ENCODE peak calls at places on chromosomes 11 and 22, in eight cellular contexts. V is body of pancreas, W is ovary, A is A549, C is esophagus muscularis mucosa, N is testis, L is sigmoid colon, Q is suprapubic skin. P is an unnamed sample.

GRCh38 chr22:46267431-46268279 is at the start of gene TTC38:
- DNase-seq in N (peak), Q (peak), L (peak), C (peak), W (peak), V (peak), A (peak), P (peak)

GRCh38 chr11:111300569-111300968 is 2.2 kb downstream of the POU2AF3 start:
- DNase-seq in N (no peak), L (no peak), Q (no peak), C (peak), A (no peak), V (no peak), W (no peak), P (no peak)

GRCh38 chr11:19253817-19254216 is 13.1 kb upstream of the E2F8 start:
- DNase-seq in V (no peak), N (no peak), Q (no peak), A (no peak), W (no peak), C (peak), L (no peak), P (no peak)

GRCh38 chr22:20553947-20554741 is 46.7 kb downstream of the MED15 start:
- DNase-seq in L (peak), W (no peak), A (no peak), V (no peak), N (no peak), Q (no peak), C (no peak), P (no peak)

GRCh38 chr11:77118971-77119370 is 9.1 kb upstream of the MYO7A start:
- DNase-seq in N (no peak), V (no peak), Q (no peak), W (no peak), A (no peak), L (no peak), C (no peak), P (no peak)

GRCh38 chr11:14445542-14446530 is 53.8 kb downstream of the COPB1 start:
- DNase-seq in N (no peak), W (no peak), A (no peak), Q (no peak), L (no peak), C (no peak), V (no peak), P (no peak)

GRCh38 chr11:105861225-105861624 is 160.8 kb downstream of the MSANTD4 start:
- DNase-seq in V (no peak), L (no peak), W (no peak), A (no peak), C (no peak), Q (no peak), N (no peak), P (no peak)

GRCh38 chr22:49180683-49181024 is 647.0 kb downstream of the BRD1 start:
- DNase-seq in C (no peak), V (no peak), A (no peak), W (no peak), N (no peak), L (no peak), Q (no peak), P (no peak)

GRCh38 chr11:363948-364761 is 5.1 kb upstream of the B4GALNT4 start:
- DNase-seq in L (peak), C (no peak), Q (peak), W (no peak), N (no peak), A (peak), V (peak), P (peak)

GRCh38 chr11:79441159-79441875 is 487 bp upstream of the TENM4 start:
- DNase-seq in V (no peak), A (no peak), W (peak), L (no peak), C (no peak), Q (no peak), N (no peak), P (no peak)

GRCh38 chr11:43738600-43739409 is 58.3 kb downstream of the HSD17B12 start:
- DNase-seq in L (no peak), W (no peak), V (peak), Q (no peak), A (no peak), N (no peak), C (no peak), P (no peak)

GRCh38 chr11:134019500-134019899 is 49.4 kb upstream of the JAM3 start:
- DNase-seq in A (no peak), V (no peak), C (no peak), L (no peak), N (no peak), Q (no peak), W (no peak), P (no peak)

GRCh38 chr11:56883590-56883989 is 105.1 kb upstream of the OR5AK2 start:
- DNase-seq in C (no peak), V (no peak), L (no peak), N (no peak), A (no peak), W (no peak), Q (no peak), P (no peak)

GRCh38 chr11:78318733-78319132 is 98.9 kb downstream of the GAB2 start:
- DNase-seq in Q (no peak), C (no peak), N (no peak), A (no peak), V (no peak), W (no peak), L (no peak), P (no peak)

GRCh38 chr22:49321477-49322055 is 506.1 kb downstream of the BRD1 start:
- DNase-seq in L (no peak), Q (no peak), C (peak), A (no peak), W (no peak), V (no peak), N (peak), P (no peak)

GRCh38 chr22:46239261-46240048 is 10.6 kb downstream of the CDPF1 start:
- DNase-seq in L (no peak), C (no peak), Q (no peak), N (no peak), W (no peak), V (no peak), A (no peak), P (no peak)

GRCh38 chr22:45881524-45881875 is 95.5 kb downstream of the WNT7B start:
- DNase-seq in L (peak), W (no peak), C (no peak), N (no peak), Q (no peak), A (no peak), V (no peak), P (no peak)

GRCh38 chr22:27978317-27978716 is 59.3 kb upstream of the PITPNB start:
- DNase-seq in W (no peak), N (no peak), A (no peak), C (peak), Q (no peak), L (no peak), V (no peak), P (no peak)

GRCh38 chr11:110712643-110713468 is 619 bp upstream of the ARHGAP20 start:
- DNase-seq in C (no peak), W (no peak), V (peak), L (peak), N (peak), A (no peak), Q (no peak), P (no peak)

GRCh38 chr11:45022294-45023064 is 71.8 kb upstream of the TP53I11 start:
- DNase-seq in W (no peak), V (no peak), N (no peak), A (no peak), C (no peak), Q (no peak), L (no peak), P (peak)
- TF ChIP-seq POLR2A in W (no peak), V (no peak), N (no peak), A (no peak), C (no peak), Q (no peak), L (no peak), P (no peak)

DNA sequence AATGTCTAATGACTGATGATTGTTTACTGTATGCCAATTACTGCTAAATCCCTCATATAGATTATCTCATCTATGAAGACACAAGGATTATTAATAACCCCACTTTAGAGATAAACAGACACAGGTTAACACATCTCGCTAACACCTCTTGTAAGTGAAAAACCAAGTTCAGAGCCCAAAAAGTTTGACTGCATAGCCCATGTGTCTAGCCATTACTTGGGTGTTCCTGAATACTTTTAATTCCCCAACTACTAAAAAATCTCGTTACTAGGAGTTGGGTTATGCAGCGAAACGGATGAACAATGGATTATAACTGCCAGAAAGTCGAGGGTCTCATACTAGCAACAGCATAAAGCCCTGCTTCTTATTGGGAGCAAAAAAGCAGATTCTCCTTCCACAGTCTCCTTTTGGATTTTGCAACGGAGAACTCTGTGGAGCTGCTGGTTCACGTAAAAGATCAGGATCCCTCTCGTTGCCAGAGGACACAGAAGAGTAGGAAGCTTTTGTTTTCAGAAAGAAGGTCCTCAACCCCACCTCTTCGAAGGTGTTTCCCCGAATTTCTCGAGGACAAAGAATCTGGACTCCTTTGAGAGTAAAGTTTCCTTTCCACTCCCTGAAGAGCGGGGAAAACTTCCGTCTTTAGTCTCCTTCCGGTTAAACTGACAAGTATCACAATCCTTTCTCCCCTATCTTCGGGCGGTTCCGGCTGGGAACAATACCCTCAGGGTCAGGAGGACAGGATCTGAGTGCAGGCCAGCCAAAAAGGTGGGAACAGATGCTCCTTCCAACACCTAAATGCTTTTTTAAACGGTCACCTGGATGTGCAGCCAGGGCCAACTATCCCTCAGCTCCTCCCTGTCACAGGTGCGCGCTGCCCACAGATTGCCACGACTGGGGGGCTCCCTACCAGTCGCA is 907 bp downstream of the ZBED5 start:
- DNase-seq in N (peak), C (no peak), Q (peak), W (no peak), A (no peak), L (peak), V (peak), P (peak)
- TF ChIP-seq POLR2A in N (no peak), C (no peak), Q (peak), W (no peak), A (no peak), L (no peak), V (no peak), P (peak)

GRCh38 chr22:23716811-23717801 is 26.3 kb downstream of the RGL4 start:
- DNase-seq in A (peak), V (peak), Q (peak), C (no peak), W (peak), L (peak), N (peak), P (peak)
- TF ChIP-seq POLR2A in A (peak), V (peak), Q (no peak), C (peak), W (peak), L (peak), N (peak), P (peak)

DNA sequence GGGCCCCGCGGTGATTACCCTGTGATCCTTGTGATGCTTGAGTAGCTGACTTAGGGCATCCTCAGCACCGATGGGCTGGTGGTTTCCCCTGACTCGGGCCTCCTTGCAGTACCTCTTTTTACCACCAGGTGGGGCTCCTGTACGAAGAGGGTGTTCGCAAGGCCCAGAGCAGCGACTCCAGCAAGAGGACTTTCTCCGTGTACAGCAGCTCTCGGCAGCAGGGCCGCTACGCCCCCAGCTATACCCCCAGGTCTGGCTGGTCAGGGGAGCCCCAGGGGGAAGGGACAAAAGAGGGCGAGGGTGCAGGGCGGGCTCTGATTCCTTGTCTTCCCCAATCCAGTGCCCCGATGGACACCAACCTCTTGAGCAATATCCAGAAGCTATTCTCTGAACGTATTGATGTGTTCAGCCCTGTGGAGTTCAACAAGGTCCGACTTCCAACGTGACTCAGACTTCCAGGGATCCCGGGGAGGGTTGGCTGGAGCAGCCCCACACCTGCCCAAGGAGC is 1.3 kb upstream of the TM7SF2 start:
- DNase-seq in C (peak), V (peak), N (peak), Q (peak), A (peak), L (peak), W (peak), P (peak)
- TF ChIP-seq POLR2A in C (no peak), V (no peak), N (no peak), Q (no peak), A (no peak), L (no peak), W (no peak), P (no peak)

DNA sequence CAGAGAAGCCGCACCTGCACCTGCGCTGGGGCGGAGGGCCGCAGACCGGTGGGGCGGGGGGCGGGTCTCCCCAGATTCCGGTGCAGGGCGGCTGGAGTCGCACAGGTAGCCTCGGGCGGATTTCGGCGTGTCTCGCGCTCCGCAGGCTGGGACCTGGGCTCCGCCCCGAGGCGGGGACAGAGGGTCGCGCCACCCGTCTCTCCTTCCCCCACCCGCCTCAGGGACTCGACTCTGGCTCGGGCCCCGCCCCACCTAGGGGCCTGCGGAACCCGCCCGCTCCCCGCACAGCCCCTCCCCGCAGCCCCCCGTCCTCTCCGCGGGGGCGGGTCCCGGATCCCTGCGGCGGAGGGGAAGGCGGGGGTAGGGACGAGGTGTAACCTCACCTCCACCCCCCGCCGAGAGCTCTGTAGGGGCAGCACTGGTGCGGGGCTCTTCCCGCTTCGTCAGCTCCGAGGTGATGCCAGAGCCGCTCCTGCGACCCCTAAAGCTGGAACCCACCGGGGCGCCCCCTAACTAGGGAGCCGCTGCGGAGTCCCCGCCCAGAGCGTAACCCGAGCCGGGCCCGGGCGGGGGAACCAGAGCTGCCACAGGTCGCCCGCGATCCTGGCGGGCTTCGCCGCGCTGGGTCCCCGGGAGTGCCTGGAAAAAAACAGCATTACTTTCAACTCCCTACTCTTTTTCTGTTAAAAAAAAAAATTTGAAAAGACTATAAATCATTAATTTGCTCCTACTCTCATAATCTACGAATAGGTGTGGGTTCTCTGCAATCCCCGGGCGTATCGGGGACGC is at the start of gene SLC29A2:
- DNase-seq in Q (no peak), L (no peak), C (no peak), N (no peak), V (peak), A (peak), W (peak), P (no peak)
- TF ChIP-seq POLR2A in Q (no peak), L (no peak), C (no peak), N (no peak), V (peak), A (no peak), W (no peak), P (no peak)

GRCh38 chr11:2928605-2929510 is at the start of gene PHLDA2:
- DNase-seq in C (no peak), W (peak), Q (no peak), V (peak), N (peak), L (peak), A (peak), P (peak)
- TF ChIP-seq POLR2A in C (no peak), W (no peak), Q (peak), V (peak), N (no peak), L (no peak), A (peak), P (peak)

GRCh38 chr22:41411021-41411851 is 29.5 kb downstream of the TEF start:
- DNase-seq in N (peak), Q (no peak), W (peak), A (no peak), V (no peak), L (peak), C (no peak), P (no peak)
- TF ChIP-seq POLR2A in N (no peak), Q (no peak), W (no peak), A (no peak), V (no peak), L (peak), C (no peak), P (no peak)

P was measured in H54.